ENCODE peak calls at places on chromosomes 4 and X, in seven cellular contexts. One of them, this sample, is unnamed.

GRCh38 chr4:73603854-73604584 is 16.2 kb downstream of the RASSF6 start:
- DNase-seq in HT-29: peak
- DNase-seq in left colon: peak
- DNase-seq in smooth muscle cell of the brain vasculature: no peak
- DNase-seq in cardiac fibroblast: peak
- DNase-seq in tibial artery: no peak
- DNase-seq in activated CD4-positive, alpha-beta T cell treated with anti-CD3 and anti-CD28 coated beads, Interleukin-2, amount 10 ng/mL, durations not matched to agents 24 days and 14 days: no peak
- DNase-seq in this sample: no peak

GRCh38 chr4:112704991-112705845 is 68.3 kb downstream of the LARP7 start:
- DNase-seq in smooth muscle cell of the brain vasculature: peak
- DNase-seq in tibial artery: peak
- DNase-seq in left colon: peak
- DNase-seq in HT-29: no peak
- DNase-seq in cardiac fibroblast: peak
- DNase-seq in activated CD4-positive, alpha-beta T cell treated with anti-CD3 and anti-CD28 coated beads, Interleukin-2, amount 10 ng/mL, durations not matched to agents 24 days and 14 days: peak
- DNase-seq in this sample: peak

GRCh38 chrX:16946361-16946964 is at the start of gene REPS2:
- DNase-seq in cardiac fibroblast: peak
- DNase-seq in smooth muscle cell of the brain vasculature: no peak
- DNase-seq in HT-29: peak
- DNase-seq in tibial artery: peak
- DNase-seq in left colon: peak
- DNase-seq in activated CD4-positive, alpha-beta T cell treated with anti-CD3 and anti-CD28 coated beads, Interleukin-2, amount 10 ng/mL, durations not matched to agents 24 days and 14 days: peak
- DNase-seq in this sample: peak

GRCh38 chr4:139593091-139593564 is 37.1 kb upstream of the SETD7 start:
- DNase-seq in smooth muscle cell of the brain vasculature: no peak
- DNase-seq in HT-29: no peak
- DNase-seq in cardiac fibroblast: peak
- DNase-seq in activated CD4-positive, alpha-beta T cell treated with anti-CD3 and anti-CD28 coated beads, Interleukin-2, amount 10 ng/mL, durations not matched to agents 24 days and 14 days: no peak
- DNase-seq in left colon: no peak
- DNase-seq in tibial artery: no peak
- DNase-seq in this sample: no peak

GRCh38 chr4:162912482-162912881 is 254.2 kb downstream of the NAF1 start:
- DNase-seq in cardiac fibroblast: no peak
- DNase-seq in tibial artery: no peak
- DNase-seq in activated CD4-positive, alpha-beta T cell treated with anti-CD3 and anti-CD28 coated beads, Interleukin-2, amount 10 ng/mL, durations not matched to agents 24 days and 14 days: no peak
- DNase-seq in HT-29: no peak
- DNase-seq in left colon: no peak
- DNase-seq in smooth muscle cell of the brain vasculature: no peak
- DNase-seq in this sample: no peak

GRCh38 chrX:72201836-72202536 is 20.4 kb downstream of the PIN4 start:
- DNase-seq in activated CD4-positive, alpha-beta T cell treated with anti-CD3 and anti-CD28 coated beads, Interleukin-2, amount 10 ng/mL, durations not matched to agents 24 days and 14 days: no peak
- DNase-seq in cardiac fibroblast: peak
- DNase-seq in left colon: no peak
- DNase-seq in smooth muscle cell of the brain vasculature: peak
- DNase-seq in HT-29: no peak
- DNase-seq in tibial artery: no peak
- DNase-seq in this sample: no peak

GRCh38 chrX:24321741-24322395 is 8.0 kb upstream of the SUPT20HL2 start:
- DNase-seq in tibial artery: no peak
- DNase-seq in smooth muscle cell of the brain vasculature: no peak
- DNase-seq in HT-29: no peak
- DNase-seq in activated CD4-positive, alpha-beta T cell treated with anti-CD3 and anti-CD28 coated beads, Interleukin-2, amount 10 ng/mL, durations not matched to agents 24 days and 14 days: no peak
- DNase-seq in cardiac fibroblast: no peak
- DNase-seq in left colon: no peak
- DNase-seq in this sample: no peak

GRCh38 chr4:181761130-181761529 is 482.1 kb upstream of the TENM3 start:
- DNase-seq in cardiac fibroblast: peak
- DNase-seq in activated CD4-positive, alpha-beta T cell treated with anti-CD3 and anti-CD28 coated beads, Interleukin-2, amount 10 ng/mL, durations not matched to agents 24 days and 14 days: no peak
- DNase-seq in left colon: no peak
- DNase-seq in HT-29: no peak
- DNase-seq in tibial artery: no peak
- DNase-seq in smooth muscle cell of the brain vasculature: no peak
- DNase-seq in this sample: no peak

GRCh38 chrX:74291577-74291963 is 12.4 kb upstream of the ZCCHC13 start:
- DNase-seq in cardiac fibroblast: no peak
- DNase-seq in smooth muscle cell of the brain vasculature: no peak
- DNase-seq in activated CD4-positive, alpha-beta T cell treated with anti-CD3 and anti-CD28 coated beads, Interleukin-2, amount 10 ng/mL, durations not matched to agents 24 days and 14 days: no peak
- DNase-seq in left colon: no peak
- DNase-seq in tibial artery: no peak
- DNase-seq in HT-29: no peak
- DNase-seq in this sample: no peak

GRCh38 chrX:153744210-153745066 is 19.6 kb upstream of the PLXNB3 start:
- DNase-seq in smooth muscle cell of the brain vasculature: no peak
- DNase-seq in HT-29: peak
- DNase-seq in cardiac fibroblast: no peak
- DNase-seq in left colon: peak
- DNase-seq in tibial artery: no peak
- DNase-seq in activated CD4-positive, alpha-beta T cell treated with anti-CD3 and anti-CD28 coated beads, Interleukin-2, amount 10 ng/mL, durations not matched to agents 24 days and 14 days: peak
- DNase-seq in this sample: peak

GRCh38 chr4:112714922-112715901 is 78.3 kb downstream of the LARP7 start:
- DNase-seq in HT-29: no peak
- DNase-seq in left colon: no peak
- DNase-seq in activated CD4-positive, alpha-beta T cell treated with anti-CD3 and anti-CD28 coated beads, Interleukin-2, amount 10 ng/mL, durations not matched to agents 24 days and 14 days: no peak
- DNase-seq in tibial artery: no peak
- DNase-seq in cardiac fibroblast: no peak
- DNase-seq in smooth muscle cell of the brain vasculature: no peak
- DNase-seq in this sample: no peak

GRCh38 chr4:88803600-88804096 is 106.0 kb upstream of the NAP1L5 start:
- DNase-seq in smooth muscle cell of the brain vasculature: no peak
- DNase-seq in tibial artery: peak
- DNase-seq in HT-29: peak
- DNase-seq in left colon: no peak
- DNase-seq in activated CD4-positive, alpha-beta T cell treated with anti-CD3 and anti-CD28 coated beads, Interleukin-2, amount 10 ng/mL, durations not matched to agents 24 days and 14 days: peak
- DNase-seq in cardiac fibroblast: peak
- DNase-seq in this sample: no peak

GRCh38 chr4:56990109-56990508 is 11.4 kb downstream of the POLR2B start:
- DNase-seq in activated CD4-positive, alpha-beta T cell treated with anti-CD3 and anti-CD28 coated beads, Interleukin-2, amount 10 ng/mL, durations not matched to agents 24 days and 14 days: peak
- DNase-seq in smooth muscle cell of the brain vasculature: no peak
- DNase-seq in tibial artery: no peak
- DNase-seq in cardiac fibroblast: peak
- DNase-seq in left colon: no peak
- DNase-seq in HT-29: no peak
- DNase-seq in this sample: no peak

GRCh38 chr4:186808635-186809018 is 85.0 kb upstream of the FAT1 start:
- DNase-seq in smooth muscle cell of the brain vasculature: no peak
- DNase-seq in cardiac fibroblast: peak
- DNase-seq in activated CD4-positive, alpha-beta T cell treated with anti-CD3 and anti-CD28 coated beads, Interleukin-2, amount 10 ng/mL, durations not matched to agents 24 days and 14 days: no peak
- DNase-seq in left colon: no peak
- DNase-seq in HT-29: no peak
- DNase-seq in tibial artery: no peak
- DNase-seq in this sample: no peak

GRCh38 chr4:92071587-92071986 is 232.2 kb upstream of the GRID2 start:
- DNase-seq in activated CD4-positive, alpha-beta T cell treated with anti-CD3 and anti-CD28 coated beads, Interleukin-2, amount 10 ng/mL, durations not matched to agents 24 days and 14 days: no peak
- DNase-seq in cardiac fibroblast: no peak
- DNase-seq in HT-29: no peak
- DNase-seq in tibial artery: no peak
- DNase-seq in left colon: no peak
- DNase-seq in smooth muscle cell of the brain vasculature: no peak
- DNase-seq in this sample: no peak

GRCh38 chrX:154349359-154349935 is 25.0 kb downstream of the FLNA start:
- DNase-seq in smooth muscle cell of the brain vasculature: no peak
- DNase-seq in cardiac fibroblast: peak
- DNase-seq in left colon: no peak
- DNase-seq in HT-29: no peak
- DNase-seq in activated CD4-positive, alpha-beta T cell treated with anti-CD3 and anti-CD28 coated beads, Interleukin-2, amount 10 ng/mL, durations not matched to agents 24 days and 14 days: no peak
- DNase-seq in tibial artery: no peak
- DNase-seq in this sample: peak

GRCh38 chrX:38881727-38882126 is 80.5 kb downstream of the MID1IP1 start:
- DNase-seq in HT-29: no peak
- DNase-seq in left colon: no peak
- DNase-seq in activated CD4-positive, alpha-beta T cell treated with anti-CD3 and anti-CD28 coated beads, Interleukin-2, amount 10 ng/mL, durations not matched to agents 24 days and 14 days: no peak
- DNase-seq in tibial artery: no peak
- DNase-seq in cardiac fibroblast: no peak
- DNase-seq in smooth muscle cell of the brain vasculature: no peak
- DNase-seq in this sample: no peak

GRCh38 chr4:173520921-173521473 is 9.0 kb downstream of the HAND2 start:
- DNase-seq in cardiac fibroblast: peak
- DNase-seq in smooth muscle cell of the brain vasculature: no peak
- DNase-seq in left colon: no peak
- DNase-seq in tibial artery: peak
- DNase-seq in HT-29: no peak
- DNase-seq in activated CD4-positive, alpha-beta T cell treated with anti-CD3 and anti-CD28 coated beads, Interleukin-2, amount 10 ng/mL, durations not matched to agents 24 days and 14 days: no peak
- DNase-seq in this sample: peak

GRCh38 chr4:144450526-144450925 is 195.4 kb upstream of the HHIP start:
- DNase-seq in tibial artery: no peak
- DNase-seq in cardiac fibroblast: no peak
- DNase-seq in activated CD4-positive, alpha-beta T cell treated with anti-CD3 and anti-CD28 coated beads, Interleukin-2, amount 10 ng/mL, durations not matched to agents 24 days and 14 days: no peak
- DNase-seq in HT-29: no peak
- DNase-seq in left colon: no peak
- DNase-seq in smooth muscle cell of the brain vasculature: no peak
- DNase-seq in this sample: no peak

GRCh38 chrX:109384569-109385174 is 97.2 kb downstream of the GUCY2F start:
- DNase-seq in tibial artery: no peak
- DNase-seq in HT-29: peak
- DNase-seq in smooth muscle cell of the brain vasculature: no peak
- DNase-seq in left colon: no peak
- DNase-seq in cardiac fibroblast: peak
- DNase-seq in activated CD4-positive, alpha-beta T cell treated with anti-CD3 and anti-CD28 coated beads, Interleukin-2, amount 10 ng/mL, durations not matched to agents 24 days and 14 days: no peak
- DNase-seq in this sample: no peak

GRCh38 chr4:26048962-26049361 is 134.9 kb downstream of the SMIM20 start:
- DNase-seq in tibial artery: peak
- DNase-seq in activated CD4-positive, alpha-beta T cell treated with anti-CD3 and anti-CD28 coated beads, Interleukin-2, amount 10 ng/mL, durations not matched to agents 24 days and 14 days: no peak
- DNase-seq in cardiac fibroblast: peak
- DNase-seq in HT-29: no peak
- DNase-seq in smooth muscle cell of the brain vasculature: no peak
- DNase-seq in left colon: no peak
- DNase-seq in this sample: no peak

GRCh38 chr4:41963105-41963504 is 18.5 kb upstream of the DCAF4L1 start:
- DNase-seq in smooth muscle cell of the brain vasculature: no peak
- DNase-seq in activated CD4-positive, alpha-beta T cell treated with anti-CD3 and anti-CD28 coated beads, Interleukin-2, amount 10 ng/mL, durations not matched to agents 24 days and 14 days: no peak
- DNase-seq in HT-29: peak
- DNase-seq in cardiac fibroblast: peak
- DNase-seq in left colon: no peak
- DNase-seq in tibial artery: no peak
- DNase-seq in this sample: no peak

GRCh38 chr4:79820427-79820826 is 252.6 kb downstream of the ANTXR2 start:
- DNase-seq in smooth muscle cell of the brain vasculature: no peak
- DNase-seq in HT-29: no peak
- DNase-seq in left colon: no peak
- DNase-seq in cardiac fibroblast: no peak
- DNase-seq in tibial artery: no peak
- DNase-seq in activated CD4-positive, alpha-beta T cell treated with anti-CD3 and anti-CD28 coated beads, Interleukin-2, amount 10 ng/mL, durations not matched to agents 24 days and 14 days: no peak
- DNase-seq in this sample: no peak

GRCh38 chr4:17155486-17155885 is 257.0 kb upstream of the LDB2 start:
- DNase-seq in cardiac fibroblast: peak
- DNase-seq in activated CD4-positive, alpha-beta T cell treated with anti-CD3 and anti-CD28 coated beads, Interleukin-2, amount 10 ng/mL, durations not matched to agents 24 days and 14 days: no peak
- DNase-seq in tibial artery: no peak
- DNase-seq in left colon: no peak
- DNase-seq in HT-29: no peak
- DNase-seq in smooth muscle cell of the brain vasculature: no peak
- DNase-seq in this sample: no peak

GRCh38 chrX:143121471-143121870 is 95.7 kb downstream of the SPANXN4 start:
- DNase-seq in activated CD4-positive, alpha-beta T cell treated with anti-CD3 and anti-CD28 coated beads, Interleukin-2, amount 10 ng/mL, durations not matched to agents 24 days and 14 days: no peak
- DNase-seq in tibial artery: no peak
- DNase-seq in HT-29: no peak
- DNase-seq in left colon: no peak
- DNase-seq in cardiac fibroblast: no peak
- DNase-seq in smooth muscle cell of the brain vasculature: no peak
- DNase-seq in this sample: no peak

GRCh38 chr4:169220854-169221311 is 49.9 kb downstream of the SH3RF1 start:
- DNase-seq in tibial artery: no peak
- DNase-seq in cardiac fibroblast: no peak
- DNase-seq in left colon: no peak
- DNase-seq in smooth muscle cell of the brain vasculature: no peak
- DNase-seq in HT-29: no peak
- DNase-seq in activated CD4-positive, alpha-beta T cell treated with anti-CD3 and anti-CD28 coated beads, Interleukin-2, amount 10 ng/mL, durations not matched to agents 24 days and 14 days: no peak
- DNase-seq in this sample: no peak

GRCh38 chr4:114729339-114729738 is 130.7 kb downstream of the UGT8 start:
- DNase-seq in left colon: no peak
- DNase-seq in activated CD4-positive, alpha-beta T cell treated with anti-CD3 and anti-CD28 coated beads, Interleukin-2, amount 10 ng/mL, durations not matched to agents 24 days and 14 days: no peak
- DNase-seq in HT-29: no peak
- DNase-seq in tibial artery: no peak
- DNase-seq in smooth muscle cell of the brain vasculature: no peak
- DNase-seq in cardiac fibroblast: no peak
- DNase-seq in this sample: peak

GRCh38 chr4:98728433-98728832 is 70.0 kb upstream of the TSPAN5 start:
- DNase-seq in cardiac fibroblast: peak
- DNase-seq in smooth muscle cell of the brain vasculature: no peak
- DNase-seq in left colon: no peak
- DNase-seq in tibial artery: no peak
- DNase-seq in HT-29: no peak
- DNase-seq in activated CD4-positive, alpha-beta T cell treated with anti-CD3 and anti-CD28 coated beads, Interleukin-2, amount 10 ng/mL, durations not matched to agents 24 days and 14 days: no peak
- DNase-seq in this sample: no peak

GRCh38 chr4:63670735-63671134 is 738.5 kb downstream of the TECRL start:
- DNase-seq in tibial artery: no peak
- DNase-seq in cardiac fibroblast: no peak
- DNase-seq in activated CD4-positive, alpha-beta T cell treated with anti-CD3 and anti-CD28 coated beads, Interleukin-2, amount 10 ng/mL, durations not matched to agents 24 days and 14 days: no peak
- DNase-seq in left colon: no peak
- DNase-seq in HT-29: no peak
- DNase-seq in smooth muscle cell of the brain vasculature: no peak
- DNase-seq in this sample: no peak

GRCh38 chr4:3385719-3386440 is 55.9 kb upstream of the HGFAC start:
- DNase-seq in left colon: no peak
- DNase-seq in smooth muscle cell of the brain vasculature: no peak
- DNase-seq in cardiac fibroblast: no peak
- DNase-seq in HT-29: no peak
- DNase-seq in tibial artery: peak
- DNase-seq in activated CD4-positive, alpha-beta T cell treated with anti-CD3 and anti-CD28 coated beads, Interleukin-2, amount 10 ng/mL, durations not matched to agents 24 days and 14 days: no peak
- DNase-seq in this sample: peak

GRCh38 chr4:14218641-14219040 is 591.1 kb upstream of the BOD1L1 start:
- DNase-seq in cardiac fibroblast: no peak
- DNase-seq in tibial artery: no peak
- DNase-seq in smooth muscle cell of the brain vasculature: no peak
- DNase-seq in activated CD4-positive, alpha-beta T cell treated with anti-CD3 and anti-CD28 coated beads, Interleukin-2, amount 10 ng/mL, durations not matched to agents 24 days and 14 days: no peak
- DNase-seq in HT-29: no peak
- DNase-seq in left colon: no peak
- DNase-seq in this sample: no peak

This sample was measured in H7.